ENCODE peak calls at places on chromosomes 2 and 18, in four cellular contexts. X, D, E and O are unnamed samples.

GRCh38 chr2:28658369-28658768 is 93.3 kb upstream of the PPP1CB start:
- DNase-seq in X (no peak), D (no peak), E (no peak), O (no peak)

GRCh38 chr18:79489048-79489899 is 93.5 kb downstream of the NFATC1 start:
- DNase-seq in X (no peak), D (no peak), E (peak), O (no peak)

GRCh38 chr2:190948671-190949070 is 65.3 kb downstream of the STAT1 start:
- DNase-seq in X (peak), D (no peak), E (no peak), O (no peak)

GRCh38 chr2:24919100-24919976 is 699 bp downstream of the ADCY3 start:
- DNase-seq in X (no peak), D (peak), E (peak), O (peak)

GRCh38 chr2:204880928-204881327 is 335.7 kb downstream of the PARD3B start:
- DNase-seq in X (no peak), D (no peak), E (no peak), O (no peak)

GRCh38 chr2:110674620-110675555 is 3.0 kb downstream of the BUB1 start:
- DNase-seq in X (no peak), D (peak), E (no peak), O (peak)

GRCh38 chr18:65735166-65735565 is 15.6 kb upstream of the CDH7 start:
- DNase-seq in X (no peak), D (no peak), E (no peak), O (no peak)

GRCh38 chr2:150663143-150663542 is 175.7 kb upstream of the RND3 start:
- DNase-seq in X (peak), D (no peak), E (no peak), O (peak)

GRCh38 chr2:233980955-233981555 is 63.9 kb downstream of the TRPM8 start:
- DNase-seq in X (no peak), D (no peak), E (no peak), O (no peak)

GRCh38 chr2:67666386-67667053 is 269.4 kb downstream of the ETAA1 start:
- DNase-seq in X (no peak), D (no peak), E (peak), O (no peak)

GRCh38 chr18:10490401-10491289 is 35.2 kb upstream of the NAPG start:
- DNase-seq in X (peak), D (peak), E (no peak), O (no peak)

GRCh38 chr2:147792966-147793617 is 51.7 kb upstream of the ACVR2A start:
- DNase-seq in X (no peak), D (no peak), E (no peak), O (no peak)

GRCh38 chr2:167832840-167833239 is 414.6 kb downstream of the STK39 start:
- DNase-seq in X (no peak), D (no peak), E (no peak), O (no peak)

GRCh38 chr18:47944972-47945843 is 14.7 kb upstream of the SMAD2 start:
- DNase-seq in X (no peak), D (no peak), E (no peak), O (peak)

GRCh38 chr2:72920317-72921087 is 3.2 kb downstream of the EMX1 start:
- DNase-seq in X (no peak), D (no peak), E (peak), O (no peak)

GRCh38 chr2:168635065-168635577 is 167.3 kb upstream of the NOSTRIN start:
- DNase-seq in X (no peak), D (peak), E (peak), O (no peak)

GRCh38 chr18:22471546-22472131 is 53.9 kb upstream of the CTAGE1 start:
- DNase-seq in X (no peak), D (no peak), E (peak), O (no peak)

GRCh38 chr2:144421606-144422510 is 98.1 kb downstream of the ZEB2 start:
- DNase-seq in X (no peak), D (no peak), E (no peak), O (no peak)

GRCh38 chr18:77899972-77900754 is 650.5 kb downstream of the GALR1 start:
- DNase-seq in X (no peak), D (peak), E (no peak), O (peak)

GRCh38 chr2:82837588-82838304 is 1621.3 kb downstream of the SUCLG1 start:
- DNase-seq in X (peak), D (no peak), E (no peak), O (peak)

GRCh38 chr2:120434487-120434886 is 88.6 kb downstream of the INHBB start:
- DNase-seq in X (no peak), D (no peak), E (no peak), O (no peak)

GRCh38 chr18:33901894-33902512 is 322.7 kb downstream of the NOL4 start:
- DNase-seq in X (no peak), D (no peak), E (no peak), O (no peak)

GRCh38 chr2:72104821-72105588 is 42.7 kb downstream of the CYP26B1 start:
- DNase-seq in X (no peak), D (no peak), E (peak), O (no peak)

GRCh38 chr2:173151671-173152398 is 76.2 kb downstream of the MAP3K20 start:
- DNase-seq in X (peak), D (no peak), E (no peak), O (peak)

GRCh38 chr2:176395273-176395854 is 126.1 kb downstream of the MTX2 start:
- DNase-seq in X (no peak), D (no peak), E (no peak), O (peak)

GRCh38 chr2:60485055-60485454 is 68.4 kb downstream of the BCL11A start:
- DNase-seq in X (no peak), D (no peak), E (no peak), O (no peak)

GRCh38 chr2:42414648-42415047 is 53.6 kb upstream of the COX7A2L start:
- DNase-seq in X (no peak), D (no peak), E (no peak), O (no peak)

GRCh38 chr2:34241905-34242740 is 643.0 kb upstream of the FAM98A start:
- DNase-seq in X (no peak), D (no peak), E (no peak), O (no peak)

GRCh38 chr2:9234680-9235387 is 28.2 kb downstream of the ASAP2 start:
- DNase-seq in X (peak), D (peak), E (no peak), O (peak)

GRCh38 chr2:61759718-61760117 is 94.1 kb downstream of the FAM161A start:
- DNase-seq in X (no peak), D (no peak), E (no peak), O (peak)

GRCh38 chr2:180553094-180553715 is 427.2 kb upstream of the UBE2E3 start:
- DNase-seq in X (no peak), D (no peak), E (no peak), O (no peak)

GRCh38 chr2:100179806-100180205 is 37.4 kb upstream of the AFF3 start:
- DNase-seq in X (no peak), D (no peak), E (no peak), O (no peak)

GRCh38 chr2:235043762-235044500 is 92.1 kb downstream of the SH3BP4 start:
- DNase-seq in X (no peak), D (no peak), E (peak), O (no peak)

GRCh38 chr2:189633392-189633811 is 27.9 kb upstream of the ASNSD1 start:
- DNase-seq in X (no peak), D (no peak), E (no peak), O (no peak)
- TF ChIP-seq CTCF in X (peak), D (no peak), E (no peak), O (no peak)

DNA sequence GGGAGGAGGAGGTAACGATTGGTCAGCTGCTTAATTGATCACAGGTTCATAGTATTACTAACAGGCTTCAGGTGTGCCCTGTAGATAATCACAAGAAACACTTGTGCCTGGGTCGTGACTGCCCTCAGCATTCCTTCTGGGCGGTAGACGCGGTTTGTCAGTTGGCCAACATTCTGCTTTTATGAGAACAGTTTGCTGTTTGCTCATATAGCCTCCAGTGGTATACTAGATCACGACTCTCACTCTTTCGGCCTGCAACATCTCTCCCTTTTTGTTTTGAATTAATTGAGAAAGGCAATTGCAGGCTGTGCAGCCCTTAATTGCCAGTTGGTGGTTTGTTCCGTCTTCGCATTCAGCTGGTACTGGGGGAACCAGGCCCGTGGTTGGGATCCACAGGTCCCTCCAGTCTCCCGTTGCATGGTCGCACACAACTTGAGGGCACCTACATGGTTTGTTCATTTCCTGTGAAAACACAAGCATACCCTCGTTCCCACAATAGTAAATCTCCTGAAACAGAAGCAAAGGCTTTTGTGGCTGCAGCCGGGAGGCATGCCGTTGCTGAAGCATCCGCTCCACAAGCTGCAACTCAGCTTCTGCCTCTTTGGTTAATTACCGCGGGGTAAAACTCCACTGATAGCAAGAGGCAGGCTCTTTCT is 30.3 kb upstream of the GPR17 start:
- DNase-seq in X (no peak), D (peak), E (no peak), O (no peak)
- H3K27ac ChIP-seq in X (no peak), D (no peak), E (no peak), O (no peak)

GRCh38 chr2:106037262-106037661 is 156.8 kb downstream of the UXS1 start:
- DNase-seq in X (no peak), D (no peak), E (no peak), O (no peak)
- TF ChIP-seq CTCF in X (peak), D (no peak), E (no peak), O (no peak)

DNA sequence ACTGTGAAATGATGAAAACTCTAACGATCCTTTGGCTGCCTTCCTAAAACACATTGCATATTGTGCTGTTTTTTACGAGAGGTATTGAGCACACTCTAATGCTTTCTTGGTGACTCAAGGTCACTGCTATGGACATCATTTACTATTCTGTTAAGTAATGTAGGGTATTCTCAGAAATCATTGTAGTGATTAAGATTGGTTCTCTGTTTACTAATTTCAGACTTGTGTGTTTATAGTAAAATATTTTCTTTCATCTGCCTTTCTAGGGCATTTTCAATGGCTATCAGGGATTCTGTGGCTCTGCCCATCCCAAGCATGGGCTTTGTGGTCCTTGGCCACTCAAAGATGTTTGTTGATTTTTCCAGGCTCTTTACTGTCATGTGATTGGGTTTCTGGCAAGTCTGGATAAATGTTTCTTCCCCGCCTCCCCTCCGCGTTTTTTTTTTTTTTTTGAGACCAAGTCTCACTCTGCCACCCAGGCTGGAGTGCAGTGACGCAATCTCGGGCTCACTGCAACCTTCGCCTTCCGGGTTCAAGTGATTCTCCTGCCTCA is 29.3 kb downstream of the UBE2F start:
- DNase-seq in X (no peak), D (no peak), E (peak), O (no peak)
- H3K27ac ChIP-seq in X (no peak), D (no peak), E (peak), O (no peak)

DNA sequence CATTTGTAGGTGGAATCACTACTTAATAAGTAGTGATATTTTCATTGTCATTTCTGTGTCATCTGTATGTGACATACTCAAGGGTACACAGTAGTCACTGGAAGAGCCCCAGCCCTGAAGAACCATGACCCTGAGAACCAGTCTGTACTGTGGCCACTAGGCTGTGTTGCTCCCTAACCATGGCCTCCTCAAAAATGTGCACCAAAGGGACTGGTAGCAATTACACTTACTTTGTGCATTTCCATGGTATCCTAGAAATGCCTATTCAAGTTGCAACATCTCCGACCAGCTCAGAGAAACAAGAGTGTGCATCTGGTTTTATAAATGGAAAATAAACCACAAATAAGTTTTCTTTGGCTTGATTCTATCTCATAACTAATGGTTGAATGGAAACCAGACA is 155.1 kb downstream of the DOCK10 start:
- DNase-seq in X (no peak), D (no peak), E (no peak), O (no peak)
- TF ChIP-seq CTCF in X (peak), D (no peak), E (peak), O (no peak)